ENCODE peak calls at places on chromosomes 5 and 9, in seven cellular contexts. M is AG09309, P is IMR-90, T is endothelial cell of umbilical vein, A is GM06990, H is BE2C, J is HCT116. Q is an unnamed sample.
A peak's percentile ranks its signal among the peaks of the same experiment; 100 is the strongest.

GRCh38 chr9:115220339-115221009 is 102.5 kb upstream of the TNC start:
- DNase-seq in M (no peak), P (peak; percentile 42), T (no peak), A (no peak), H (no peak), J (no peak), Q (peak; percentile 38)

GRCh38 chr5:179791881-179792611 is 1.7 kb upstream of the LTC4S start:
- DNase-seq in M (no peak), P (no peak), T (no peak), A (no peak), H (no peak), J (no peak), Q (no peak)

GRCh38 chr9:115520626-115521025 is 402.7 kb upstream of the TNC start:
- DNase-seq in M (no peak), P (no peak), T (no peak), A (no peak), H (no peak), J (no peak), Q (no peak)

GRCh38 chr9:24095246-24095645 is 269.2 kb upstream of the ELAVL2 start:
- DNase-seq in M (no peak), P (no peak), T (no peak), A (no peak), H (no peak), J (no peak), Q (no peak)

GRCh38 chr5:1799110-1799601 is 481 bp downstream of the MRPL36 start:
- DNase-seq in M (no peak), P (peak; percentile 19), T (peak; percentile 21), A (no peak), H (no peak), J (no peak), Q (peak; percentile 43)

GRCh38 chr5:123037104-123037418 is 536 bp upstream of the PPIC start:
- DNase-seq in M (no peak), P (no peak), T (no peak), A (no peak), H (no peak), J (no peak), Q (no peak)

GRCh38 chr5:133294380-133294779 is 242.6 kb downstream of the HSPA4 start:
- DNase-seq in M (no peak), P (no peak), T (no peak), A (no peak), H (no peak), J (no peak), Q (no peak)

GRCh38 chr9:37806271-37806670 is 5.7 kb downstream of the DCAF10 start:
- DNase-seq in M (no peak), P (no peak), T (no peak), A (no peak), H (peak; percentile 19), J (no peak), Q (peak; percentile 65)

GRCh38 chr9:109379513-109379912 is 58.7 kb upstream of the EPB41L4B start:
- DNase-seq in M (no peak), P (no peak), T (no peak), A (no peak), H (no peak), J (no peak), Q (no peak)

GRCh38 chr5:73447234-73448071 is 1.1 kb downstream of the FOXD1 start:
- DNase-seq in M (no peak), P (peak; percentile 75), T (peak; percentile 41), A (no peak), H (peak; percentile 63), J (no peak), Q (peak; percentile 67)

GRCh38 chr9:98908897-98909634 is 34.6 kb upstream of the COL15A1 start:
- DNase-seq in M (peak; percentile 86), P (peak; percentile 91), T (no peak), A (no peak), H (no peak), J (no peak), Q (no peak)

GRCh38 chr9:12065050-12065449 is 628.1 kb upstream of the TYRP1 start:
- DNase-seq in M (no peak), P (no peak), T (no peak), A (no peak), H (no peak), J (no peak), Q (no peak)

GRCh38 chr9:126957687-126958053 is 43.1 kb downstream of the RALGPS1 start:
- DNase-seq in M (no peak), P (peak; percentile 64), T (no peak), A (no peak), H (no peak), J (peak; percentile 18), Q (no peak)

GRCh38 chr5:110852053-110852452 is 113.2 kb downstream of the SLC25A46 start:
- DNase-seq in M (no peak), P (no peak), T (no peak), A (peak; percentile 34), H (no peak), J (no peak), Q (no peak)

GRCh38 chr9:105246656-105247162 is 2.3 kb downstream of the SLC44A1 start:
- DNase-seq in M (no peak), P (no peak), T (no peak), A (no peak), H (no peak), J (no peak), Q (no peak)

GRCh38 chr9:99506781-99507305 is 284.8 kb downstream of the SEC61B start:
- DNase-seq in M (no peak), P (no peak), T (no peak), A (no peak), H (no peak), J (no peak), Q (no peak)

GRCh38 chr5:165576678-165577275 is 2071.4 kb downstream of the MAT2B start:
- DNase-seq in M (no peak), P (no peak), T (no peak), A (no peak), H (no peak), J (no peak), Q (no peak)

GRCh38 chr9:10268500-10269485 is 344.0 kb downstream of the PTPRD start:
- DNase-seq in M (no peak), P (peak; percentile 12), T (peak; percentile 84), A (no peak), H (no peak), J (no peak), Q (peak; percentile 71)
- TF ChIP-seq CTCF in M (no peak), P (peak; percentile 55), T (peak; percentile 63), A (peak; percentile 46), H (peak; percentile 24), J (no peak), Q (peak; percentile 71)

DNA sequence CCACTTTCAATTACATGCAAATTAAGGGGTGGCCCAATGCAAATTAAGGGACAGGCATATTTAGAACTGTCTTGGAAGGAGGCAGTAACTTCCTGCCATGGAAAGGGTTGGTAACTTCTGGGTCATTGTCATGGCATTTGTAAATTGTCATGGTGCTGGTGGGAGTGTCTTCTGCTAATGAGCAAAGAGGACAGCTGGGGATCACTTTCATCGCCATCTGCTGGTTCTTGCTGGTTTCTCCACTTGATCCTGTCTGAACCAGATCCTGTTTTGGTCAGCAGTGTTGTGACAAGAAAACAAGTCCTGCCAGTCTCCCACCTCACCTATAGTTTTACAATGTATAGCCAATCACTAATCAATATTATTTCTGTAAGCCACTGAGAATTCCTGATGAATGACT is 23.4 kb upstream of the UGT3A2 start:
- DNase-seq in M (no peak), P (peak; percentile 17), T (peak; percentile 49), A (no peak), H (peak; percentile 31), J (peak; percentile 29), Q (peak; percentile 33)
- TF ChIP-seq CTCF in M (peak; percentile 54), P (peak; percentile 21), T (peak; percentile 58), A (peak; percentile 59), H (peak; percentile 62), J (peak; percentile 17), Q (no peak)

GRCh38 chr5:158737536-158738027 is 362.1 kb downstream of the EBF1 start:
- DNase-seq in M (no peak), P (no peak), T (no peak), A (no peak), H (no peak), J (no peak), Q (no peak)

GRCh38 chr5:158740358-158740757 is 359.4 kb downstream of the EBF1 start:
- DNase-seq in M (no peak), P (no peak), T (no peak), A (no peak), H (no peak), J (no peak), Q (no peak)

GRCh38 chr5:158736134-158736533 is 363.6 kb downstream of the EBF1 start:
- DNase-seq in M (no peak), P (no peak), T (no peak), A (no peak), H (no peak), J (no peak), Q (no peak)

GRCh38 chr5:158741296-158741695 is 358.4 kb downstream of the EBF1 start:
- DNase-seq in M (no peak), P (no peak), T (no peak), A (no peak), H (no peak), J (no peak), Q (no peak)

GRCh38 chr5:158739941-158740340 is 359.8 kb downstream of the EBF1 start:
- DNase-seq in M (no peak), P (no peak), T (no peak), A (no peak), H (peak; percentile 39), J (no peak), Q (no peak)
- TF ChIP-seq CTCF in M (peak; percentile 72), P (no peak), T (no peak), A (peak; percentile 29), H (peak; percentile 67), J (no peak), Q (no peak)

DNA sequence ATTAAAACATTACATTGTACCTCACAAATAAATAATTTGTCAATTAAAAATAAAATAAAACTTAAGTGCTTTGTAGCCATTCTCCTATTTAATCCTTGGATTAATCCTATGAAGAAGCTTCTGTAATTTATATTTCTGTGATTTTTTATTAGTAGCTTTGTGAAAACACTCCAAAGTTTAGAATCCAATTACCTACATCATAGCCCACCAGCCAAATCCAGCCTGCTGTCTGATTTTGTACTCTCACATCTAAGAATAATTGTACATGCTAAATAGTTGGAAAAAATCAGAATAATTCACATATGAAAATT is 10.4 kb downstream of the MED7 start:
- DNase-seq in M (no peak), P (no peak), T (no peak), A (no peak), H (no peak), J (no peak), Q (no peak)
- TF ChIP-seq CTCF in M (no peak), P (no peak), T (no peak), A (no peak), H (no peak), J (no peak), Q (no peak)

Q was measured in glutamatergic neuron.